ENCODE peak calls at places on chromosomes 16 and 17, in seven cellular contexts. G is mammary epithelial cell; L is endodermal cell; M is CD8-positive, alpha-beta T cell; D is sigmoid colon; F is adrenal gland; P is fibroblast of mammary gland. Y is an unnamed sample.

GRCh38 chr17:79631640-79632431 is 21.0 kb upstream of the RBFOX3 start:
- DNase-seq in G (no peak), L (peak; percentile 36), M (no peak), D (peak; percentile 46), F (peak; percentile 2), P (no peak), Y (no peak)

GRCh38 chr16:47888142-47888541 is 267.7 kb downstream of the ABCC12 start:
- DNase-seq in G (peak; percentile 40), L (peak; percentile 82), M (no peak), D (no peak), F (peak; percentile 30), P (no peak), Y (no peak)

GRCh38 chr17:28381141-28381825 is 9.8 kb downstream of the SARM1 start:
- DNase-seq in G (no peak), L (peak; percentile 97), M (no peak), D (no peak), F (no peak), P (no peak), Y (no peak)

GRCh38 chr16:85715169-85716015 is 26.6 kb upstream of the GINS2 start:
- DNase-seq in G (peak; percentile 87), L (no peak), M (no peak), D (no peak), F (no peak), P (no peak), Y (no peak)

GRCh38 chr17:49260011-49260921 is 29.7 kb upstream of the PHOSPHO1 start:
- DNase-seq in G (peak; percentile 71), L (peak; percentile 88), M (peak; percentile 28), D (peak; percentile 73), F (peak; percentile 70), P (peak; percentile 92), Y (peak; percentile 10)

GRCh38 chr16:80931985-80932720 is 74.5 kb downstream of the CMC2 start:
- DNase-seq in G (peak; percentile 12), L (peak; percentile 87), M (no peak), D (peak; percentile 92), F (peak; percentile 81), P (peak; percentile 61), Y (no peak)

GRCh38 chr16:70766176-70766575 is 34.8 kb downstream of the VAC14 start:
- DNase-seq in G (no peak), L (no peak), M (no peak), D (no peak), F (no peak), P (no peak), Y (no peak)

GRCh38 chr16:87132361-87133014 is 184.7 kb downstream of the C16orf95 start:
- DNase-seq in G (peak; percentile 64), L (no peak), M (no peak), D (peak; percentile 62), F (peak; percentile 24), P (peak; percentile 66), Y (no peak)

GRCh38 chr17:72187544-72187943 is 66.7 kb downstream of the SOX9 start:
- DNase-seq in G (no peak), L (no peak), M (no peak), D (no peak), F (peak; percentile 41), P (peak; percentile 13), Y (no peak)

GRCh38 chr16:26860506-26860905 is 206.2 kb upstream of the C16orf82 start:
- DNase-seq in G (no peak), L (no peak), M (no peak), D (no peak), F (no peak), P (no peak), Y (no peak)

GRCh38 chr16:27401768-27402568 is at the start of gene IL21R:
- DNase-seq in G (no peak), L (peak; percentile 70), M (peak; percentile 82), D (peak; percentile 69), F (peak; percentile 64), P (peak; percentile 43), Y (peak; percentile 82)

GRCh38 chr16:19118938-19119431 is 5.2 kb downstream of the ITPRIPL2 start:
- DNase-seq in G (peak; percentile 81), L (no peak), M (no peak), D (peak; percentile 81), F (peak; percentile 73), P (peak; percentile 94), Y (no peak)

GRCh38 chr16:68954871-68955635 is 111.7 kb downstream of the TANGO6 start:
- DNase-seq in G (no peak), L (no peak), M (no peak), D (no peak), F (no peak), P (no peak), Y (no peak)

GRCh38 chr16:29022196-29022595 is 37.3 kb downstream of the LAT start:
- DNase-seq in G (no peak), L (no peak), M (no peak), D (no peak), F (no peak), P (no peak), Y (no peak)

GRCh38 chr17:80106751-80107150 is 5.4 kb downstream of the GAA start:
- DNase-seq in G (no peak), L (no peak), M (no peak), D (no peak), F (peak; percentile 11), P (no peak), Y (no peak)

GRCh38 chr17:67800495-67800928 is 24.8 kb upstream of the BPTF start:
- DNase-seq in G (peak; percentile 53), L (peak; percentile 97), M (peak; percentile 29), D (peak; percentile 82), F (peak; percentile 88), P (peak; percentile 78), Y (peak; percentile 71)

GRCh38 chr16:4386951-4387565 is 15.4 kb downstream of the VASN start:
- DNase-seq in G (no peak), L (peak; percentile 33), M (no peak), D (no peak), F (peak; percentile 58), P (peak; percentile 70), Y (no peak)

GRCh38 chr17:74466111-74466784 is at the start of gene CD300A:
- DNase-seq in G (no peak), L (no peak), M (no peak), D (no peak), F (peak; percentile 48), P (no peak), Y (no peak)

GRCh38 chr17:50051082-50051576 is 4.8 kb upstream of the ITGA3 start:
- DNase-seq in G (peak; percentile 93), L (peak; percentile 92), M (peak; percentile 31), D (no peak), F (peak; percentile 84), P (peak; percentile 86), Y (no peak)

GRCh38 chr16:80120899-80121521 is 419.8 kb upstream of the DYNLRB2 start:
- DNase-seq in G (peak; percentile 58), L (no peak), M (no peak), D (no peak), F (no peak), P (no peak), Y (no peak)

GRCh38 chr16:23082161-23082788 is 67.0 kb downstream of the USP31 start:
- DNase-seq in G (peak; percentile 38), L (no peak), M (no peak), D (no peak), F (no peak), P (no peak), Y (no peak)

GRCh38 chr17:59853168-59853918 is 39.4 kb downstream of the TUBD1 start:
- DNase-seq in G (peak; percentile 98), L (peak; percentile 89), M (no peak), D (peak; percentile 65), F (no peak), P (peak; percentile 96), Y (no peak)

DNA sequence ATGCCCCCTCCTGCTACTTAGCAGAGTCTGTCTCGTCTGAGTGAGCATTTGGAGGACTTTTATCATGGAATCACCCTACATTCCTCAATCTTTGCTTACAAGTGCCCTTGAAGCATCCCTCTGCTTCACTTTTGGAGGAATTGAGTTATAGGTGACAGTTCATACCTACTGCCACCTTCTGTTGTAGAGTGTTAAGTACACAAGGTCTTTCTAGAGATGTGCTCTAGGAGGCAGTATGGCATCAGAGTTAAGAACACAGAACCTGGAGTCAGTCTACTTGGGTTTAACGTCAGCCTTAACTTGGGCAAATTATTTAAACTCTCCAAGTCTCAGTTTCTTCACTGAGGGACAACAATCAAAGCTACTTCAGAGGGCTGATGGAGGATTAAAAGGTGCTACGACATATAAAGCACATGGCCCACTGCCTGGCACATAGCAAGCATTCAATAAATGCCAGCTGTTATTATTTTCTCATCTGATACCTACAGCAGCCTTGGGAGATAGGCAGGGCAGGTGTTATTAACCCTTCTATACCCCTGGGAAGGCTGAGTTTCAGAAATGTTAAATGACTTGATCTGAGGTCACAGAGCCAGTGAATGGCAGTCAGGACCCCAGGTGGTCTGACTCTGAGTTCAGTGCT is 62.2 kb downstream of the UTP18 start:
- DNase-seq in G (peak; percentile 39), L (peak; percentile 65), M (no peak), D (no peak), F (no peak), P (peak; percentile 22), Y (no peak)
- TF ChIP-seq CTCF in G (peak; percentile 70), L (peak; percentile 90), M (no peak), D (no peak), F (no peak), P (peak; percentile 43), Y (peak; percentile 60)

GRCh38 chr16:52543654-52544053 is 3.3 kb downstream of the TOX3 start:
- DNase-seq in G (no peak), L (no peak), M (no peak), D (no peak), F (no peak), P (no peak), Y (no peak)

GRCh38 chr16:52545544-52546262 is 1.2 kb downstream of the TOX3 start:
- DNase-seq in G (no peak), L (peak; percentile 64), M (no peak), D (no peak), F (no peak), P (no peak), Y (no peak)

GRCh38 chr16:52547001-52547833 is at the start of gene TOX3:
- DNase-seq in G (no peak), L (peak; percentile 81), M (no peak), D (no peak), F (no peak), P (no peak), Y (no peak)

GRCh38 chr16:52546291-52546941 is 527 bp downstream of the TOX3 start:
- DNase-seq in G (no peak), L (peak; percentile 73), M (no peak), D (no peak), F (no peak), P (no peak), Y (no peak)

DNA sequence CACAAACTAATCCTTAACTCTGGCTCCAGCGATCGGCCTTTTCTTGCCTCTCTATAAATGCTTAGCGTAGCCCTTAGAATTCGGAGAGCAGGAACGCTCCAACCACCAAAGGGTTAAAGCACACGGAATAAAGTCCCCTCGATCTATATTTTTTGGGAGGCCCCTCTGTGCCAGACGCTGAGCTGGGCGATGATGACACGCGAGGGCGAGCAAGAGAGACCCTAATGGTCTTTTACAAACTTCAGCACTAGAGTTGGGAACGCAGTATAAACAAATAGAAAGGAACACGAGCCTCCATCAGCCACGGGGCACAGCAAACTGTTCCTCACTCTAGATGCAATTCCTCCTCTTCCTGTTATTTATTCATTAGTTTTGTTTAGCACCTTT is 1.8 kb downstream of the TOX3 start:
- DNase-seq in G (no peak), L (peak; percentile 49), M (no peak), D (no peak), F (no peak), P (no peak), Y (no peak)
- H3K4me3 ChIP-seq in G (no peak overlapping the region), L (peak overlapping the region; percentile 90), M (no peak overlapping the region), D (peak overlapping the region; percentile 44), F (peak overlapping the region; percentile 15), P (no peak overlapping the region), Y (no peak overlapping the region)

GRCh38 chr17:2954898-2955445 is 108.4 kb downstream of the OR1D5 start:
- DNase-seq in G (peak; percentile 98), L (no peak), M (no peak), D (peak; percentile 12), F (no peak), P (peak; percentile 96), Y (no peak)
- TF ChIP-seq CTCF in G (no peak), L (no peak), M (no peak), D (no peak), F (no peak), P (no peak), Y (no peak)

GRCh38 chr17:43530303-43531081 is 15.6 kb downstream of the ETV4 start:
- DNase-seq in G (peak; percentile 20), L (peak; percentile 100), M (no peak), D (peak; percentile 81), F (peak; percentile 87), P (peak; percentile 89), Y (no peak)
- H3K4me3 ChIP-seq in G (no peak overlapping the region), L (peak overlapping the region; percentile 70), M (no peak overlapping the region), D (no peak overlapping the region), F (peak overlapping the region; percentile 10), P (peak overlapping the region; percentile 21), Y (no peak overlapping the region)